ENCODE peak calls at places on chromosomes 11 and 22, in six cellular contexts. D, Q, K, S, I and R are unnamed samples.

GRCh38 chr11:66902486-66903177 is 45.8 kb downstream of the LRFN4 start:
- DNase-seq in D (no peak), Q (no peak), K (no peak), S (no peak), I (no peak), R (no peak)

GRCh38 chr22:37818397-37819099 is 4.6 kb upstream of the GALR3 start:
- DNase-seq in D (peak), Q (peak), K (peak), S (no peak), I (no peak), R (no peak)

GRCh38 chr11:82719316-82719715 is 14.3 kb downstream of the FAM181B start:
- DNase-seq in D (no peak), Q (no peak), K (no peak), S (no peak), I (no peak), R (no peak)

GRCh38 chr11:61361237-61361636 is 445 bp downstream of the CYB561A3 start:
- DNase-seq in D (no peak), Q (no peak), K (no peak), S (no peak), I (no peak), R (no peak)

GRCh38 chr11:120929090-120929489 is 94.8 kb upstream of the TBCEL start:
- DNase-seq in D (no peak), Q (no peak), K (no peak), S (no peak), I (no peak), R (peak)

GRCh38 chr11:69357458-69358397 is 63.8 kb downstream of the MYEOV start:
- DNase-seq in D (no peak), Q (no peak), K (no peak), S (peak), I (no peak), R (no peak)

GRCh38 chr22:30866216-30866615 is 102.4 kb downstream of the MORC2 start:
- DNase-seq in D (no peak), Q (no peak), K (peak), S (no peak), I (no peak), R (no peak)

GRCh38 chr11:120391297-120391696 is 55.1 kb downstream of the ARHGEF12 start:
- DNase-seq in D (no peak), Q (no peak), K (no peak), S (no peak), I (no peak), R (no peak)

GRCh38 chr11:96278039-96278897 is 64.7 kb downstream of the MAML2 start:
- DNase-seq in D (no peak), Q (no peak), K (no peak), S (no peak), I (no peak), R (peak)

GRCh38 chr11:113373981-113374560 is 13.5 kb upstream of the ANKK1 start:
- DNase-seq in D (no peak), Q (no peak), K (no peak), S (no peak), I (no peak), R (no peak)

GRCh38 chr11:108906826-108907225 is 242.0 kb downstream of the DDX10 start:
- DNase-seq in D (no peak), Q (no peak), K (no peak), S (no peak), I (no peak), R (no peak)

GRCh38 chr22:37449281-37449680 is 22.0 kb upstream of the ELFN2 start:
- DNase-seq in D (no peak), Q (no peak), K (no peak), S (no peak), I (no peak), R (no peak)

GRCh38 chr11:69310351-69310750 is 16.4 kb downstream of the MYEOV start:
- DNase-seq in D (no peak), Q (no peak), K (no peak), S (no peak), I (no peak), R (no peak)

GRCh38 chr11:107791343-107792048 is 67.1 kb downstream of the SLC35F2 start:
- DNase-seq in D (no peak), Q (no peak), K (no peak), S (no peak), I (no peak), R (no peak)

GRCh38 chr22:48347311-48347710 is 1480.4 kb downstream of the BRD1 start:
- DNase-seq in D (no peak), Q (no peak), K (no peak), S (no peak), I (no peak), R (no peak)

GRCh38 chr11:72321381-72321996 is 77.5 kb upstream of the PHOX2A start:
- DNase-seq in D (no peak), Q (peak), K (no peak), S (no peak), I (no peak), R (no peak)

GRCh38 chr11:106446961-106447360 is 369.5 kb downstream of the AASDHPPT start:
- DNase-seq in D (no peak), Q (no peak), K (no peak), S (no peak), I (no peak), R (no peak)

GRCh38 chr11:19419813-19420212 is 179.1 kb upstream of the E2F8 start:
- DNase-seq in D (no peak), Q (no peak), K (no peak), S (no peak), I (no peak), R (no peak)

GRCh38 chr11:57513911-57514537 is 1.5 kb downstream of the SLC43A1 start:
- DNase-seq in D (no peak), Q (no peak), K (peak), S (no peak), I (no peak), R (no peak)

GRCh38 chr22:28978158-28978557 is 83.5 kb downstream of the C22orf31 start:
- DNase-seq in D (no peak), Q (peak), K (no peak), S (no peak), I (no peak), R (no peak)

GRCh38 chr11:72522186-72522585 is 87.9 kb upstream of the CLPB start:
- DNase-seq in D (no peak), Q (no peak), K (no peak), S (no peak), I (no peak), R (no peak)

GRCh38 chr22:28909375-28909774 is 26.0 kb downstream of the ZNRF3 start:
- DNase-seq in D (no peak), Q (peak), K (no peak), S (no peak), I (no peak), R (no peak)

GRCh38 chr11:114762437-114762836 is 84.1 kb downstream of the NXPE2 start:
- DNase-seq in D (no peak), Q (peak), K (peak), S (no peak), I (peak), R (peak)

GRCh38 chr11:13834463-13834862 is 128.1 kb upstream of the SPON1 start:
- DNase-seq in D (no peak), Q (no peak), K (no peak), S (no peak), I (no peak), R (no peak)

GRCh38 chr11:77557553-77557952 is 32.2 kb upstream of the AQP11 start:
- DNase-seq in D (no peak), Q (peak), K (no peak), S (peak), I (no peak), R (no peak)

GRCh38 chr11:10900686-10901415 is 43.0 kb upstream of the ZBED5 start:
- DNase-seq in D (no peak), Q (no peak), K (no peak), S (no peak), I (no peak), R (no peak)

GRCh38 chr11:73281796-73282660 is 9.9 kb downstream of the P2RY6 start:
- DNase-seq in D (no peak), Q (no peak), K (no peak), S (no peak), I (no peak), R (no peak)

GRCh38 chr11:47186937-47187681 is 875 bp upstream of the PACSIN3 start:
- DNase-seq in D (no peak), Q (peak), K (peak), S (no peak), I (no peak), R (no peak)

GRCh38 chr11:102617491-102618026 is 7.6 kb downstream of the MMP20 start:
- DNase-seq in D (no peak), Q (no peak), K (no peak), S (no peak), I (no peak), R (no peak)

GRCh38 chr22:46996595-46997310 is 234.3 kb downstream of the TBC1D22A start:
- DNase-seq in D (no peak), Q (no peak), K (no peak), S (no peak), I (no peak), R (no peak)
- TF ChIP-seq CTCF in D (no peak), Q (peak), K (peak), S (peak), I (peak), R (peak)

GRCh38 chr22:47012589-47013365 is 250.3 kb downstream of the TBC1D22A start:
- DNase-seq in D (no peak), Q (peak), K (no peak), S (no peak), I (peak), R (no peak)
- TF ChIP-seq CTCF in D (no peak), Q (peak), K (no peak), S (peak), I (peak), R (peak)

GRCh38 chr11:133911169-133911568 is 45.6 kb downstream of the IGSF9B start:
- DNase-seq in D (no peak), Q (no peak), K (no peak), S (no peak), I (no peak), R (no peak)
- TF ChIP-seq CTCF in D (no peak), Q (no peak), K (no peak), S (peak), I (no peak), R (no peak)

GRCh38 chr22:22061085-22062077 is 78.8 kb upstream of the TOP3B start:
- DNase-seq in D (no peak), Q (peak), K (no peak), S (no peak), I (no peak), R (no peak)
- TF ChIP-seq CTCF in D (no peak), Q (peak), K (no peak), S (peak), I (peak), R (no peak)

DNA sequence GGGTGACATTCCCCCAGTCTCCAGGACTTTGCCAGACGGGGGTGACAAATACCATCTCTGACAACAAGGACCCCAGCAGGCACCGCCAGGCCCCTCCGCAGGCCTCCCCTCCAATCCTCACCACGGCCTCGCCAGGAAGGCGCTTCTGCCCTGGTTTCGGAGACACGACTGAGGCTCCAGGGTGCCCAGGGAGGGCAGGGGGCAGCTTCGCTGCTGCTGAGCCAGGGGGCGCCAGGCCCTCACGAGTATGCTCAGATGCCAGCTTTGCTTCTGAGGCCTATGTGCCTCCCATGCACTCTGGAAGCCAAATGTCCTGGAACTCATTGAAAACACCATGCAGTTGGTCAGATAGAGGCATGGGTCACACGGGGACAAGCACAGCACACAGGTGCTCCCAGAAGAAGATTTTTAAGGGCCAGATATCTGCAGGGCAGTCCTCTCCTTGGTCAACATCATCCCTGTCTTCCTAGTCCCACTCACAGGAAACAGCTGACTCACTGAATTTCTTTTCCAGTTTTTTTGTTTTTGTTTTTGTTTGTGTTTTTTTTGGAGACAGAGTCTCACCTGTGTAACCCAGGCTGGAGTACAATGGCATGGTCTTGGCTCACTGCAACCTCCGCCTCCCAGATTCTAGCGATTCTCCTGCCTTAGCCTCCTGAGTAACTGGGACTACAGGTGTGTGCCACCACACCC is 19.9 kb downstream of the BID start:
- DNase-seq in D (no peak), Q (no peak), K (no peak), S (no peak), I (no peak), R (no peak)
- TF ChIP-seq CTCF in D (peak), Q (peak), K (peak), S (peak), I (peak), R (peak)

GRCh38 chr22:35547993-35548761 is 7.5 kb downstream of the RASD2 start:
- DNase-seq in D (no peak), Q (no peak), K (no peak), S (no peak), I (no peak), R (no peak)
- TF ChIP-seq CTCF in D (no peak), Q (peak), K (no peak), S (peak), I (peak), R (no peak)

GRCh38 chr11:118435893-118436624 is at the start of gene KMT2A:
- DNase-seq in D (peak), Q (peak), K (peak), S (peak), I (peak), R (peak)
- TF ChIP-seq CTCF in D (no peak), Q (no peak), K (peak), S (no peak), I (no peak), R (no peak)

DNA sequence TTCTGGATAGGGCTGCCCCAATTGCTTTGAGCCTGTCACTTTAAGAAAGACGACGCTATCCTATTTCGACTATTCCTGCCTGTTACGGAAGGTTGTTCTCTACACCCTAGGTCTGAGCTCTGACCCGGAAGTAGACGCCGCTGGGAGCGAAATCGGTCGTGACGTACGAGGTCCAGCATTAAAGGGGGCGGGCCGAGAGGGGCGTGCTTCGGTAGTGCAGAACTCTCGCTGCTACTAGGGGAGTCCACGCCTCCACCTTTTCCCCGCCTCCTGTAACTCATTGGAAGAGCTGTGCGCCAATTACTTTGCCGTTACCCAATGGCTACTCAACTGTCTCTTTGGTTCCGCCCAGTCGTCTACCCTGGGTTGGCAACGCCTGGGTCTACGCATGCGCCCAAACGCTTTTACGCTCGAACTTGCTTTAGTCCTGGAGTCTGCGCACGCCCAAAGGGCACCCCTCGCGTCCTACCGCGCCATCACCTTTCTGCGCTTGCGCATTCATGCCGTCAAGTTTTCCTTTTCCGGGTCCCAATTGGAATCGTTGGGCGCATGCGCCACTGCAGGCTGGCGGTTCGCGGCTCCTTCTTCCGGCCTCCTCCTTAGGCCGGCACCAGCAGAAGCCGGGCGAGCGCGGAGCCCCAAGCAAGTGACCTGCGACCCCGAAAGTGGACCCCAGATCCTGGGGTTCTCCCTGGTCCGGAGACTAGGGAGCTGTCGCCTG is at the start of gene PCNX3:
- DNase-seq in D (peak), Q (peak), K (peak), S (peak), I (peak), R (peak)
- TF ChIP-seq CTCF in D (no peak), Q (no peak), K (no peak), S (no peak), I (no peak), R (no peak)

GRCh38 chr11:34837246-34837856 is 78.8 kb downstream of the APIP start:
- DNase-seq in D (no peak), Q (no peak), K (no peak), S (no peak), I (no peak), R (no peak)
- TF ChIP-seq CTCF in D (no peak), Q (peak), K (no peak), S (no peak), I (no peak), R (no peak)

GRCh38 chr22:43897751-43898261 is 6.0 kb upstream of the PNPLA5 start:
- DNase-seq in D (no peak), Q (peak), K (no peak), S (no peak), I (no peak), R (no peak)

GRCh38 chr22:43892183-43892894 is 526 bp upstream of the PNPLA5 start:
- DNase-seq in D (no peak), Q (no peak), K (no peak), S (no peak), I (no peak), R (no peak)

GRCh38 chr22:43893266-43893665 is 1.5 kb upstream of the PNPLA5 start:
- DNase-seq in D (no peak), Q (no peak), K (no peak), S (no peak), I (no peak), R (no peak)

GRCh38 chr22:43894122-43894521 is 2.3 kb upstream of the PNPLA5 start:
- DNase-seq in D (no peak), Q (no peak), K (no peak), S (no peak), I (no peak), R (no peak)

DNA sequence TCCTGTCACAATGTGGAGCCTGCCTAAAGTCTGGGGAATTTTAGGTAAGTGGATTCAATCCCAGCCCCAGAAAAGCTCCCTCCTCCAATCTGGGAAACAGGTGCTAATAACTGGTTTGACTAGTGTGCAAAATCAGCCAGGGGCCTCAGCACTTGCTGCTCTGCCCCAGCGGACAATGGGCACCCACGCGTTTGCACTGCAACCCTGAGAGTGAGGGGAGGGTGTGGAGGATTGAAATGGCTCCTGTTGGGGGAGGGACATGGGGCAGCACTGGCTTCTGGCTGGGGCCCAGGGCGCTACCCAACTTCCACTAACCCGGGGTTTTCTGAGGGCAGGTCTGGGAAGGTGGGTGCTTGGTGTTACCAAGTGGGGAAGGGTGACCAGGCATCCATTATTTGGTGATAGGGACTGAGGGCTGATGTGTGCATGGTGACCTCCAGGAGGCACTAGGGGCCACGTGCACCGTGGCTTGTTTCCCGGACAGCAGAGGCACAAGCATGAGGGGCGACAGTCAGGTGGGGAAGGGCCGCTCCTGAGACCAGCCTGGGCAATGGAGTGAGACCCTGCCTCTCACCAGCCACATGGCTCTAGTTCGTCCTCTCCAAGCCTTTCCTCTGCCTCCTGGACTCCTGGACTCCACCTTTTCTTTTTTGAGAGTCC is 4.3 kb upstream of the PNPLA5 start:
- DNase-seq in D (no peak), Q (no peak), K (no peak), S (no peak), I (no peak), R (no peak)
- TF ChIP-seq CTCF in D (no peak), Q (peak), K (no peak), S (no peak), I (no peak), R (no peak)